ENCODE peak calls at places on chromosomes 5 and 9, in four cellular contexts. U is WTC11, P is AG08396, Q is GM04504. S is an unnamed sample.

GRCh38 chr9:1837453-1838084 is 177.6 kb upstream of the SMARCA2 start:
- DNase-seq in U (peak; percentile 76), P (peak; percentile 10), Q (peak; percentile 6), S (no peak)

GRCh38 chr9:35923927-35924763 is 14.9 kb downstream of the SPAAR start:
- DNase-seq in Q (peak; percentile 86), U (no peak), P (peak; percentile 75), S (no peak)

GRCh38 chr5:146704949-146705665 is 173.4 kb downstream of the PPP2R2B start:
- DNase-seq in Q (no peak), U (no peak), P (no peak), S (no peak)

GRCh38 chr5:53469946-53470687 is 10.3 kb upstream of the FST start:
- DNase-seq in P (peak; percentile 37), Q (no peak), U (no peak), S (no peak)

GRCh38 chr5:1447772-1448361 is 2.6 kb upstream of the SLC6A3 start:
- DNase-seq in Q (no peak), P (no peak), U (no peak), S (no peak)

GRCh38 chr9:115847245-115847644 is 306.3 kb upstream of the PAPPA start:
- DNase-seq in Q (no peak), P (peak; percentile 36), U (no peak), S (peak; percentile 19)

GRCh38 chr9:70998962-70999361 is 122.5 kb downstream of the TRPM3 start:
- DNase-seq in Q (no peak), U (no peak), P (no peak), S (peak; percentile 9)

GRCh38 chr5:131533844-131534243 is 101.2 kb downstream of the RAPGEF6 start:
- DNase-seq in U (no peak), Q (no peak), P (no peak), S (no peak)

GRCh38 chr9:130222833-130223232 is 42.7 kb upstream of the HMCN2 start:
- DNase-seq in Q (no peak), P (no peak), U (no peak), S (no peak)

GRCh38 chr5:96075579-96076289 is 114.1 kb upstream of the ELL2 start:
- DNase-seq in U (no peak), P (no peak), Q (no peak), S (no peak)

GRCh38 chr9:20472646-20473045 is 149.7 kb downstream of the MLLT3 start:
- DNase-seq in Q (no peak), P (no peak), U (no peak), S (no peak)

GRCh38 chr5:156473271-156473935 is 146.4 kb downstream of the SGCD start:
- DNase-seq in Q (no peak), U (no peak), P (no peak), S (no peak)

GRCh38 chr9:90830051-90830450 is 28.4 kb downstream of the SYK start:
- DNase-seq in Q (no peak), P (no peak), U (no peak), S (no peak)

GRCh38 chr5:155929081-155929480 is 397.9 kb upstream of the SGCD start:
- DNase-seq in U (no peak), Q (no peak), P (no peak), S (no peak)

GRCh38 chr9:21688108-21689102 is 114.0 kb upstream of the MTAP start:
- DNase-seq in P (peak; percentile 68), U (no peak), Q (peak; percentile 91), S (no peak)

GRCh38 chr9:136140046-136140445 is 21.4 kb upstream of the TMEM250 start:
- DNase-seq in P (no peak), U (no peak), Q (no peak), S (no peak)

GRCh38 chr5:74242516-74242915 is 398.0 kb downstream of the ENC1 start:
- DNase-seq in U (no peak), Q (no peak), P (no peak), S (no peak)

GRCh38 chr5:7991125-7991821 is 122.3 kb downstream of the MTRR start:
- DNase-seq in P (no peak), U (peak; percentile 47), Q (no peak), S (peak; percentile 16)

GRCh38 chr9:37908698-37909186 is 4.8 kb upstream of the SLC25A51 start:
- DNase-seq in Q (peak; percentile 34), P (no peak), U (no peak), S (no peak)

GRCh38 chr5:77304388-77304787 is 93.9 kb downstream of the PDE8B start:
- DNase-seq in P (no peak), Q (no peak), U (no peak), S (no peak)

S was measured in H54.